ENCODE peak calls at places on chromosomes 12 and 14, in eight cellular contexts. M, W, H, C, I, T, Y and P are unnamed samples.

GRCh38 chr12:57864811-57865751 is 18.6 kb upstream of the CTDSP2 start:
- DNase-seq in M (peak), W (peak), H (no peak), C (peak), I (peak), T (peak), Y (peak), P (peak)

GRCh38 chr12:53118771-53119300 is 15.6 kb downstream of the SOAT2 start:
- DNase-seq in M (no peak), W (no peak), H (no peak), C (no peak), I (no peak), T (no peak), Y (no peak), P (no peak)

GRCh38 chr12:79692860-79693605 is 2.3 kb upstream of the PAWR start:
- DNase-seq in M (no peak), W (peak), H (no peak), C (no peak), I (no peak), T (no peak), Y (no peak), P (no peak)

GRCh38 chr12:89775336-89776005 is 66.8 kb upstream of the ATP2B1 start:
- DNase-seq in M (no peak), W (peak), H (no peak), C (no peak), I (no peak), T (no peak), Y (no peak), P (no peak)

GRCh38 chr12:25718081-25718731 is 165.1 kb upstream of the LMNTD1 start:
- DNase-seq in M (no peak), W (no peak), H (no peak), C (no peak), I (no peak), T (no peak), Y (no peak), P (no peak)

GRCh38 chr12:100141998-100142850 is 450 bp downstream of the BLTP3B start:
- DNase-seq in M (peak), W (no peak), H (no peak), C (peak), I (peak), T (no peak), Y (peak), P (peak)

GRCh38 chr14:70181276-70181675 is 7.5 kb downstream of the SLC8A3 start:
- DNase-seq in M (no peak), W (no peak), H (no peak), C (no peak), I (no peak), T (no peak), Y (no peak), P (no peak)

GRCh38 chr12:82383930-82384513 is 25.7 kb downstream of the METTL25 start:
- DNase-seq in M (no peak), W (peak), H (no peak), C (no peak), I (no peak), T (no peak), Y (no peak), P (no peak)

GRCh38 chr14:66074546-66074945 is 411.6 kb upstream of the CCDC196 start:
- DNase-seq in M (no peak), W (no peak), H (no peak), C (no peak), I (no peak), T (no peak), Y (no peak), P (no peak)

DNA sequence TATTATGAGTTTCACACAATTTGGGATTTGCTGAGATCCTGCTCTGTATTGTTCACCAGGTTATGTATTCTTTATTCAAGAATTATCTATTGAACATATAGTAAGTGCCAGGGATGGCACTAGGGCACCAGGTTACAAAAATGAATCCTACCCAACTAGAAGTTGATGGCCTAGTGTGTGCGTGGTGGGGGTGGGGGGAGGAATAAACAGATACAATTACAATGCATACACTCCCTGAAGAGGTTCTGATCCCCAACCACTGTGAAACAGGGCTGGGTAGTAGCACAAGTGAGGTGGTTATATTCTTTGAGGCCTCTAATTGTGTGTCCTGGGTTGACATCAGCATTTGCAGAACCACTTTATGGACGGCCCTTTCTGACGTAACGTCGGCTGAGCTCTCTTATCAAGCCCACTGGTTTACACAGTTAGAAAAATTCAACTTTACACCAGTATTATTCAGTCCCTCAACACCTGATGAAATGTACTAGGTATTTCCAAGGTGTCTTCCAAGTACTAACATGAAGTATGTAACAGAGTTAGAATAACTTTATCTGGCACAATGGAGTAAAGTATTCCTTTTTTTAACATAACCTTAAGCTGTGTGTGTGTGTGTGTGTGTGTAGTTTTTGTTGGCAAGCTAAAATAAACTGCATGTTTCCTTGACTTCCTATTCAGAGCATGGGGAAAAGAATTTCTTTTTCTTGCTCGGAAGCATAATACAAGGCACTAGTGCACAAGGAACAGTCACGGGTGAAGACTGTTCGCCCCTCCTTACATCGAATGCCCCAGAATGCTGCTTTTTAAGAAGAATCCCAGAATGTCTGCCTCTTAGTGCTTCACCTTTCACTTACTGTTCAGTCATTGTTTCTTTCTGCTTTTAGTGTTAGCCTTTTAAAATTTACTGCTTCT is 8.1 kb upstream of the GLRX5 start:
- DNase-seq in M (no peak), W (peak), H (no peak), C (no peak), I (no peak), T (no peak), Y (no peak), P (no peak)
- TF ChIP-seq POLR2A in M (no peak), W (no peak), H (no peak), C (no peak), I (no peak), T (no peak), Y (no peak), P (no peak)

GRCh38 chr12:128908254-128908653 is 55.0 kb downstream of the GLT1D1 start:
- DNase-seq in M (no peak), W (no peak), H (no peak), C (no peak), I (no peak), T (no peak), Y (no peak), P (no peak)
- TF ChIP-seq POLR2A in M (no peak), W (no peak), H (no peak), C (no peak), I (no peak), T (no peak), Y (no peak), P (no peak)

GRCh38 chr12:56449622-56449984 is 377 bp upstream of the TIMELESS start:
- DNase-seq in M (no peak), W (no peak), H (no peak), C (no peak), I (no peak), T (no peak), Y (no peak), P (no peak)

GRCh38 chr12:56454557-56454956 is at the start of gene MIP:
- DNase-seq in M (no peak), W (no peak), H (no peak), C (no peak), I (no peak), T (no peak), Y (no peak), P (no peak)

GRCh38 chr12:56450241-56450640 is 1.0 kb upstream of the TIMELESS start:
- DNase-seq in M (no peak), W (no peak), H (no peak), C (no peak), I (no peak), T (no peak), Y (no peak), P (no peak)

GRCh38 chr12:56451147-56451546 is 1.9 kb upstream of the TIMELESS start:
- DNase-seq in M (no peak), W (no peak), H (no peak), C (no peak), I (no peak), T (no peak), Y (no peak), P (no peak)

GRCh38 chr12:56448860-56449621 is at the start of gene TIMELESS:
- DNase-seq in M (peak), W (peak), H (peak), C (peak), I (peak), T (peak), Y (peak), P (peak)
- TF ChIP-seq POLR2A in M (peak), W (peak), H (no peak), C (peak), I (peak), T (peak), Y (no peak), P (peak)

GRCh38 chr12:3261782-3262359 is 184.7 kb downstream of the TSPAN9 start:
- DNase-seq in M (no peak), W (peak), H (no peak), C (no peak), I (no peak), T (no peak), Y (no peak), P (no peak)

GRCh38 chr12:3262466-3262865 is 185.3 kb downstream of the TSPAN9 start:
- DNase-seq in M (no peak), W (no peak), H (no peak), C (no peak), I (no peak), T (no peak), Y (no peak), P (no peak)

GRCh38 chr12:3265406-3265805 is 188.2 kb downstream of the TSPAN9 start:
- DNase-seq in M (no peak), W (no peak), H (no peak), C (no peak), I (no peak), T (no peak), Y (no peak), P (no peak)

GRCh38 chr12:3263282-3263681 is 186.1 kb downstream of the TSPAN9 start:
- DNase-seq in M (no peak), W (no peak), H (no peak), C (no peak), I (no peak), T (no peak), Y (no peak), P (no peak)

GRCh38 chr12:3263939-3264699 is 186.9 kb downstream of the TSPAN9 start:
- DNase-seq in M (no peak), W (no peak), H (no peak), C (no peak), I (no peak), T (no peak), Y (no peak), P (no peak)
- TF ChIP-seq POLR2A in M (no peak), W (no peak), H (no peak), C (no peak), I (no peak), T (no peak), Y (no peak), P (no peak)

DNA sequence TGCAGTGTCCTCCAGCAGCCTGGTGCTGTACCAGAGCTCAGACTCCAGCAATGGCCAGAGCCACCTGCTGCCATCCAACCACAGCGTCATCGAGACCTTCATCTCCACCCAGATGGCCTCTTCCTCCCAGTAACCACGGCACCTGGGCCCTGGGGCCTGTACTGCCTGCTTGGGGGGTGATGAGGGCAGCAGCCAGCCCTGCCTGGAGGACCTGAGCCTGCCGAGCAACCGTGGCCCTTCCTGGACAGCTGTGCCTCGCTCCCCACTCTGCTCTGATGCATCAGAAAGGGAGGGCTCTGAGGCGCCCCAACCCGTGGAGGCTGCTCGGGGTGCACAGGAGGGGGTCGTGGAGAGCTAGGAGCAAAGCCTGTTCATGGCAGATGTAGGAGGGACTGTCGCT is 15.2 kb downstream of the C12orf43 start:
- DNase-seq in M (no peak), W (no peak), H (no peak), C (no peak), I (no peak), T (no peak), Y (no peak), P (no peak)
- TF ChIP-seq POLR2A in M (no peak), W (no peak), H (no peak), C (no peak), I (no peak), T (no peak), Y (no peak), P (no peak)

DNA sequence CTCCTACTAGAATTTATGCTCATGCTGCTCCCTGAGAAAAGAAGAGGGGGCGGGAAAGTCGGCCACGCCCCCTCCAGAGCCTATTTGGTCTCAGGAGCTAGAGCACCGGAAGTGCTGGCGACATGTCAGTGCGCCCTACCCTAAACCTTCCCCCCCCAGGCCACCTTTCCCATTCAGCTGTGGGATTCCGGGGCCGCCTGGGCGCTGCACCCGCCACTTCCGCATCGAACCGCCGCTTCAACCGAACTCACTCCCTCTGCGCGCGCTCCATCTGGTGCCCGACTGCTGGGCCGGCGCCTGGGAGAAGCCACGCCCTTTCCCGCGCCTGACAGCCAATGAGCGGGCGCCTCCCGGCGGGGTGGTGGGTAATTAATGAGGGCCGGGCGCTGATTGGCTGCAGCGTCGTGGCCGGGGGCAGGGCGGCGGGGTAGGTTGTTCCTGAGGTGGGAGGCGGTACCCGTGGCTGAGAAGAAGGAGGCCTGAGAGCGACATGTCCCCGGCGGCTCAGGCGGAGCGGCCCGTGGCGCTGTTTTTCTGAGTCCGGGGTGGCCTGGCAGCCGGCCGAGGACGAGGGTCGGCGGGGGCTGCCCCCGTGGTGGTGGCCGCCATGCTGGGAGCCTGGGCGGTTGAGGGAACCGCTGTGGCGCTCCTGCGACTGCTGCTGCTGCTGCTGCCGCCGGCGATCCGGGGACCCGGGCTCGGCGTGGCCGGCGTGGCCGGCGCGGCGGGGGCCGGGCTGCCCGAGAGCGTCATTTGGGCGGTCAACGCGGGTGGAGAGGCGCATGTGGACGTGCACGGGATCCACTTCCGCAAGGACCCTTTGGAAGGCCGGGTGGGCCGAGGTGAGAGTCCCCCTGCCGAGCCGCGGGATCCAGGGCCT is at the start of gene MLEC:
- DNase-seq in M (peak), W (peak), H (peak), C (peak), I (peak), T (peak), Y (peak), P (peak)
- TF ChIP-seq POLR2A in M (peak), W (peak), H (no peak), C (peak), I (peak), T (peak), Y (peak), P (peak)